ENCODE peak calls at places on chromosomes 2 and 18, in seven cellular contexts. V is PC-3; S is GM20000; E is CD8-positive, alpha-beta T cell; L is fibroblast of pulmonary artery; C is K562; D is brain microvascular endothelial cell. A is an unnamed sample.

GRCh38 chr2:41400057-41400665 is 647.7 kb upstream of the PKDCC start:
- DNase-seq in S (no peak), C (no peak), E (no peak), V (peak), D (peak), L (peak), A (no peak)

GRCh38 chr2:10192392-10192791 is 69.9 kb downstream of the RRM2 start:
- DNase-seq in E (no peak), V (no peak), L (no peak), S (no peak), D (no peak), C (no peak), A (no peak)

GRCh38 chr18:50896093-50896492 is 17.2 kb downstream of the ME2 start:
- DNase-seq in E (no peak), S (no peak), V (no peak), L (no peak), D (no peak), C (no peak), A (no peak)

GRCh38 chr2:196268538-196269338 is 97.4 kb upstream of the STK17B start:
- DNase-seq in C (no peak), D (no peak), E (no peak), S (no peak), V (no peak), L (no peak), A (no peak)

GRCh38 chr2:128602699-128603101 is 284.0 kb upstream of the HS6ST1 start:
- DNase-seq in V (no peak), L (no peak), C (no peak), E (no peak), D (no peak), S (no peak), A (no peak)

GRCh38 chr2:44237221-44237620 is 38.1 kb upstream of the SLC3A1 start:
- DNase-seq in C (no peak), E (peak), S (peak), D (no peak), L (no peak), V (no peak), A (peak)

GRCh38 chr2:117983040-117983439 is 30.8 kb downstream of the CCDC93 start:
- DNase-seq in E (no peak), V (peak), C (no peak), S (no peak), D (no peak), L (peak), A (no peak)

GRCh38 chr2:10680214-10680613 is 9.6 kb downstream of the NOL10 start:
- DNase-seq in E (no peak), L (no peak), V (no peak), C (no peak), D (no peak), S (no peak), A (no peak)

GRCh38 chr2:240111253-240111652 is 24.9 kb downstream of the COPS9 start:
- DNase-seq in D (no peak), C (no peak), E (no peak), S (no peak), L (peak), V (no peak), A (no peak)

GRCh38 chr18:12245793-12246135 is 8.4 kb upstream of the CIDEA start:
- DNase-seq in L (no peak), C (no peak), D (no peak), V (no peak), E (peak), S (no peak), A (no peak)

GRCh38 chr18:12247946-12248345 is 6.2 kb upstream of the CIDEA start:
- DNase-seq in V (no peak), C (no peak), E (no peak), D (no peak), L (no peak), S (no peak), A (no peak)

GRCh38 chr18:12251311-12251710 is 2.9 kb upstream of the CIDEA start:
- DNase-seq in C (no peak), L (no peak), V (no peak), E (no peak), D (no peak), S (no peak), A (no peak)

GRCh38 chr18:12248926-12249720 is 5.0 kb upstream of the CIDEA start:
- DNase-seq in E (no peak), V (no peak), L (no peak), D (no peak), C (no peak), S (no peak), A (no peak)

DNA sequence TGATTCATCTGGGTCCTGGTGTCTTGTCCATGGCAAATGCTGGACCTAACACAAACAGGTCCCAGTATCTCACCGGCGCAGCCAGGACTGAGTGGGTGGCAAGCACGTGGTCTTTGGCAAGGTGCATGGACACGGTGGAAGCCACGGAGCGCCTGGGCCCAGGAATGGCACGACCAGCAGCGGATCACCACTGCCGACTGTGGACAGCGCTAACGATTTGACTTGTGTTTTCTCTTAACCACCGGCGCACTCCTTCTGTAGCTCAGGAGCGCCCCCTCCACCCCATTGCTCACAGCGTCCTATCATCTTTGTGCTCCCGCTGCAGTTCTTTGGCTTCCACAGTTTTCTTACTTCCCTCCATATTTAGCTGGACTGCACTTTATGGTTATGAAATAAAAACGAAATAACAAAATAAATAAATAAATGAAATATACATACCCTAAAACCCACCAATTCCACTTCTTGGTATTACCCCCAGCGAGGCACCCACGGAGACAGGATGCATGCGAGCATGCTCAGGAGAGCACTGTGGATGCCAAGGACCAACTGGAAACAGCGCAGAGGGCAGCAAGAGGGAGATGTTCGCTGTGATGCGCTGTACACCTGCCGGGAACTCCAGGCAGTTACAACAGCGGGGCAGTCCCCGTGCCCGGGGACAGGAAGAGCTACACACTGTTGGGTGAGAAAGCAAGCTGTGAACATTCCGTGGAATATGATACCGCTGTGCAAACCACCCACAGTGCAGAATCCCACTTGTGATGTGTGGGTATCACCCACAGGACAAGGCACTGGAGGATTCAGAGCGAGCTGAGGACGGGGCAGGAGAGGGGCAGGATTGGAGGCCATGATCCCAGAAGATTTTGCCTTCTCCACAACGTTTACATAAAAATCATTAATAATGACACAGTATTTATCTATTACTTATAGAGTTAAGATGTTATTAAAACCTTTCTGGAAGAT is 7.0 kb upstream of the CIDEA start:
- DNase-seq in S (no peak), L (peak), V (no peak), C (peak), E (peak), D (peak), A (no peak)
- TF ChIP-seq CTCF in S (peak), L (peak), V (peak), C (peak), E (no peak), D (peak), A (peak)

DNA sequence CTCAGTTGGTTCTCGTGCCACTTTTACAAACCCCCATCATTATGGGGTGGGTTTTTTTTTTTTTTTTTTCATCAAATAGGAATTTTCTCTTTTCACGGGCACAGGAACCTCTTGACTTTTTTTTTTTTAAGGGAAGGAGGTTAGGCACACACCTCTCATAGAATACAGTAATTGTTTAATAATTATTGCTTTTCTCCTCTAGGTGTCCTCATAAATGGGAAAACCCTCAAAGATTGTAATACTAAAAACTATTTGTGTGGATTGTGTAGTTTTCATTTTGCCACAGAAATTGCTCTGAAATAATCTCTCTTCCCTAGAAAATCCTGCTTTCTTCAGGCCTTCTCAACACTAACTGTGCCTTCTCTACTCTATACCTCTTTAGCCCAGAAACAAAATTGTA is 147.3 kb downstream of the GREB1L start:
- DNase-seq in S (no peak), D (no peak), C (no peak), V (no peak), L (no peak), E (no peak), A (no peak)
- TF ChIP-seq CTCF in S (no peak), D (no peak), C (no peak), V (peak), L (no peak), E (no peak), A (no peak)

DNA sequence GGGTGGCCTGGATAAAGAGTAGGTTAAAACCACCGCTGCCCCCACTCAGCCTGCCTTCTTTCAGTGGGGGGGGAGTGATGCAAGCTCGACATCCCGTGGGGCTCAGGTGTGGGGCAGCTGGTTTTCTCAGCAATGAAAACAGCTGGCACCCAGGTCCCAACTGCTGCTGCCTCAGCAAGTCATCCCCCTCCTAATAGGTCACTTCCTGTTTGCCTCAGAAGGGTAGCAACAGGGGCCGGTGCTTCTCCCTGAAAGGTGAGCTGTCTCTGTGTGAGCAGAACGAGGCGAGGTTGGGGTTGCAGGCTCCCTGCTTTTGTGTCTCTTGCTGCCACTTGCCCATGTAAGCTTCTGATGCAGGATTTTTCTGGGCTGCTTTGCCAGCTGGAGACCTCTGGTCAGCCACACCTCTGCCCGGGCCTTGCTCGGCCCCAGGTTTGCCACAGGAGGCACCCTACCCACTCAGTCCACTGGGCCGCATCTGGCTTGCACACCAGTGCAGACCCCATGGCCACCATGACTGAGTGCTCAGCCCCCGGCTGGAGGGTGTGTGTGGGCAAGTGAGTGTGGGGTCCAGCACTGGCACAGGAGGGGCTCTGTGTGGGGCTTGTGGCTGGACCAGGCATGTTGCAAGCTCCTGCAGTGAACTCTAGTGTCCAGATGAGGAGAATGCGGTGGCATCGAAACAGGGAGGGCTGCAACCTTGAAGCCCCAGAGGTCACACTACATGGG is 11.5 kb upstream of the ASB1 start:
- DNase-seq in L (no peak), C (no peak), S (no peak), V (no peak), D (no peak), E (no peak), A (no peak)
- TF ChIP-seq CTCF in L (no peak), C (no peak), S (no peak), V (no peak), D (no peak), E (no peak), A (no peak)

GRCh38 chr2:209577376-209578357 is 153.8 kb downstream of the MAP2 start:
- DNase-seq in L (peak), E (no peak), C (no peak), S (no peak), V (peak), D (no peak), A (peak)
- TF ChIP-seq CTCF in L (peak), E (no peak), C (no peak), S (peak), V (peak), D (peak), A (peak)

GRCh38 chr2:101697124-101697793 is at the start of gene MAP4K4:
- DNase-seq in L (peak), C (peak), D (peak), S (peak), V (peak), E (peak), A (peak)
- TF ChIP-seq CTCF in L (peak), C (peak), D (peak), S (no peak), V (peak), E (no peak), A (peak)

GRCh38 chr2:97996679-97997078 is 931 bp upstream of the TMEM131 start:
- DNase-seq in C (no peak), D (no peak), L (no peak), S (no peak), V (no peak), E (no peak), A (no peak)

GRCh38 chr2:97993926-97994325 is 1.8 kb downstream of the TMEM131 start:
- DNase-seq in D (no peak), L (no peak), V (peak), S (no peak), C (no peak), E (no peak), A (no peak)

GRCh38 chr2:97995734-97996624 is at the start of gene TMEM131:
- DNase-seq in E (peak), V (peak), S (peak), L (peak), C (peak), D (peak), A (peak)

GRCh38 chr2:97992836-97993825 is 2.6 kb downstream of the TMEM131 start:
- DNase-seq in C (no peak), E (no peak), D (no peak), V (peak), L (no peak), S (no peak), A (no peak)

GRCh38 chr2:97995026-97995733 is 568 bp downstream of the TMEM131 start:
- DNase-seq in L (peak), E (peak), S (peak), V (peak), D (no peak), C (peak), A (peak)
- TF ChIP-seq CTCF in L (no peak), E (no peak), S (no peak), V (no peak), D (no peak), C (peak), A (peak)

GRCh38 chr2:229434131-229434530 is 163.0 kb upstream of the PID1 start:
- DNase-seq in S (no peak), E (no peak), D (no peak), C (no peak), L (no peak), V (peak), A (no peak)

GRCh38 chr2:229433351-229433750 is 162.3 kb upstream of the PID1 start:
- DNase-seq in D (no peak), S (no peak), L (no peak), C (no peak), E (no peak), V (no peak), A (no peak)

GRCh38 chr2:229429529-229430067 is 158.5 kb upstream of the PID1 start:
- DNase-seq in E (no peak), V (no peak), S (no peak), D (no peak), C (no peak), L (no peak), A (no peak)

GRCh38 chr2:229425573-229425972 is 154.5 kb upstream of the PID1 start:
- DNase-seq in E (no peak), D (no peak), S (no peak), V (no peak), L (no peak), C (no peak), A (no peak)

DNA sequence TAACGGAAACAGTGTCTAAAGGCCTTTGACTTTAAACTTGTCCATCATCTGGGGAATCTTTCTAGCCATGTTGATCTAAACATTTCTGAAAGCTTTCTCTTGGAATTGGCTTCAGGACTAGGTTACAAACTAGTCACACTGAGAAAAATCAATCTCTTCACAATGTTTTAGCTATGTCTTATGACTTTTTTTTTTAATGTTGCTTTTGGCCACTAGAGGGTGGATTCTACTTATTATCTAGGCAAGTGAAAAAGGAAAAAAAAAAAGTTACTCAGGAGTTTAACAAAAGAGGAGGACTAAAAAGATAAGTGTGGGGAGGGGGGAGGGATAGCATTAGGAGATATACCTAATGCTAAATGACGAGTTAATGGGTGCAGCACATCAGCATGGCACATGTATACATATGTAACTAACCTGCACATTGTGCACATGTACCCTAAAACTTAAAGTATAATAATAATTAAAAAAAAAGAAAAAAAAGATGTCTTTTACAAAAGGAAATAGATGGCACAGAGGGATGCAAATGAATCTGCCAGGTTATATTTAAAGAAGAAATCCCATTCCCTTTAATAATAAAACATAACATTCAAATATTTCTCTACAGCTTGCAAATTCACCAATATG is 160.4 kb upstream of the PID1 start:
- DNase-seq in E (no peak), D (no peak), C (peak), V (peak), L (peak), S (no peak), A (no peak)
- TF ChIP-seq CTCF in E (no peak), D (peak), C (no peak), V (peak), L (peak), S (no peak), A (peak)

GRCh38 chr2:130766711-130767407 is 11.5 kb downstream of the AMER3 start:
- DNase-seq in V (no peak), C (no peak), E (no peak), D (no peak), S (no peak), L (no peak), A (no peak)
- TF ChIP-seq CTCF in V (no peak), C (no peak), E (no peak), D (no peak), S (no peak), L (no peak), A (no peak)

A was measured in GM10248.